ENCODE peak calls at places on chromosomes 16 and 17, in four cellular contexts. One of them, this sample, is unnamed.

GRCh38 chr17:73929860-73930430 is 273.5 kb upstream of the RPL38 start:
- DNase-seq in astrocyte of the hippocampus: no peak
- DNase-seq in fibroblast of lung: no peak
- DNase-seq in SHP77: no peak
- DNase-seq in this sample: no peak

GRCh38 chr16:80273635-80274538 is 266.9 kb upstream of the DYNLRB2 start:
- DNase-seq in fibroblast of lung: peak
- DNase-seq in SHP77: no peak
- DNase-seq in astrocyte of the hippocampus: peak
- DNase-seq in this sample: no peak

GRCh38 chr16:80552277-80552676 is 11.5 kb downstream of the DYNLRB2 start:
- DNase-seq in SHP77: no peak
- DNase-seq in fibroblast of lung: no peak
- DNase-seq in astrocyte of the hippocampus: no peak
- DNase-seq in this sample: no peak

GRCh38 chr17:81057079-81057730 is 22.3 kb downstream of the BAIAP2 start:
- DNase-seq in SHP77: no peak
- DNase-seq in fibroblast of lung: no peak
- DNase-seq in astrocyte of the hippocampus: peak
- DNase-seq in this sample: peak

GRCh38 chr17:75509528-75510258 is 5.6 kb downstream of the CASKIN2 start:
- DNase-seq in fibroblast of lung: no peak
- DNase-seq in astrocyte of the hippocampus: no peak
- DNase-seq in SHP77: no peak
- DNase-seq in this sample: no peak

GRCh38 chr16:24525970-24526559 is 13.3 kb upstream of the RBBP6 start:
- DNase-seq in fibroblast of lung: peak
- DNase-seq in SHP77: no peak
- DNase-seq in astrocyte of the hippocampus: peak
- DNase-seq in this sample: no peak

GRCh38 chr17:8417806-8418205 is 17.9 kb upstream of the NDEL1 start:
- DNase-seq in SHP77: no peak
- DNase-seq in fibroblast of lung: no peak
- DNase-seq in astrocyte of the hippocampus: no peak
- DNase-seq in this sample: no peak

GRCh38 chr16:68005786-68006286 is 6.6 kb upstream of the DPEP2 start:
- DNase-seq in astrocyte of the hippocampus: no peak
- DNase-seq in fibroblast of lung: no peak
- DNase-seq in SHP77: no peak
- DNase-seq in this sample: no peak

GRCh38 chr17:416293-417206 is 63.9 kb upstream of the RPH3AL start:
- DNase-seq in astrocyte of the hippocampus: no peak
- DNase-seq in fibroblast of lung: no peak
- DNase-seq in SHP77: no peak
- DNase-seq in this sample: no peak

GRCh38 chr16:17382514-17382913 is 88.2 kb downstream of the XYLT1 start:
- DNase-seq in fibroblast of lung: no peak
- DNase-seq in SHP77: no peak
- DNase-seq in astrocyte of the hippocampus: no peak
- DNase-seq in this sample: no peak

GRCh38 chr17:41784207-41784744 is 2.2 kb downstream of the JUP start:
- DNase-seq in SHP77: no peak
- DNase-seq in fibroblast of lung: peak
- DNase-seq in astrocyte of the hippocampus: peak
- DNase-seq in this sample: no peak

GRCh38 chr16:183005-183404 is 2.7 kb downstream of the HBQ1 start:
- DNase-seq in fibroblast of lung: no peak
- DNase-seq in astrocyte of the hippocampus: no peak
- DNase-seq in SHP77: no peak
- DNase-seq in this sample: no peak

GRCh38 chr17:75087182-75087557 is 584 bp upstream of the SLC16A5 start:
- DNase-seq in SHP77: no peak
- DNase-seq in fibroblast of lung: no peak
- DNase-seq in astrocyte of the hippocampus: no peak
- DNase-seq in this sample: no peak

GRCh38 chr16:78242231-78242630 is 142.8 kb downstream of the WWOX start:
- DNase-seq in SHP77: no peak
- DNase-seq in astrocyte of the hippocampus: peak
- DNase-seq in fibroblast of lung: no peak
- DNase-seq in this sample: no peak

GRCh38 chr16:69563605-69564580 is 1.9 kb upstream of the NFAT5 start:
- DNase-seq in SHP77: no peak
- DNase-seq in astrocyte of the hippocampus: peak
- DNase-seq in fibroblast of lung: peak
- DNase-seq in this sample: peak

GRCh38 chr17:48374650-48375230 is 55.3 kb downstream of the SKAP1 start:
- DNase-seq in fibroblast of lung: no peak
- DNase-seq in SHP77: peak
- DNase-seq in astrocyte of the hippocampus: no peak
- DNase-seq in this sample: no peak

This sample was measured in midbrain.